ENCODE peak calls at places on chromosomes 7 and 10, in seven cellular contexts. T is Right ventricle myocardium superior, Q is cardiac fibroblast, L is T-cell, B is caudate nucleus, N is LoVo, D is activated B cell treated with CpG ODN at 0.5 μM for 24 hours. Z is an unnamed sample.

GRCh38 chr7:141378405-141378804 is 172.8 kb upstream of the AGK start:
- DNase-seq in L (no peak), N (no peak), B (no peak), Q (no peak), D (no peak), T (no peak), Z (no peak)

GRCh38 chr10:23110722-23111660 is 15.6 kb downstream of the MSRB2 start:
- DNase-seq in Q (no peak), L (no peak), D (no peak), N (no peak), B (no peak), T (no peak), Z (no peak)

GRCh38 chr10:53314856-53315255 is 542.3 kb upstream of the MBL2 start:
- DNase-seq in D (no peak), N (peak), L (no peak), T (no peak), Q (peak), B (no peak), Z (peak)

GRCh38 chr10:34031410-34031809 is 696.9 kb upstream of the NRP1 start:
- DNase-seq in B (no peak), D (no peak), N (no peak), L (no peak), T (peak), Q (peak), Z (no peak)

GRCh38 chr10:23294638-23295247 is 49.9 kb downstream of the C10orf67 start:
- DNase-seq in D (no peak), Q (peak), N (no peak), T (no peak), B (no peak), L (no peak), Z (peak)

GRCh38 chr7:125670926-125671572 is 741.4 kb upstream of the POT1 start:
- DNase-seq in L (no peak), D (no peak), Q (peak), B (no peak), N (peak), T (no peak), Z (peak)

GRCh38 chr7:155945670-155946325 is 133.5 kb upstream of the SHH start:
- DNase-seq in Q (no peak), L (no peak), T (no peak), D (no peak), N (no peak), B (no peak), Z (no peak)

GRCh38 chr7:157470017-157470322 is 133.2 kb downstream of the DNAJB6 start:
- DNase-seq in N (no peak), B (no peak), L (no peak), Q (no peak), D (no peak), T (no peak), Z (no peak)

GRCh38 chr7:142556745-142557144 is 192.5 kb upstream of the PRSS1 start:
- DNase-seq in L (no peak), D (no peak), N (peak), B (no peak), Q (peak), T (peak), Z (peak)

GRCh38 chr7:43314379-43315158 is 202.1 kb downstream of the HECW1 start:
- DNase-seq in L (no peak), B (no peak), D (no peak), N (no peak), T (no peak), Q (no peak), Z (no peak)

GRCh38 chr10:96290368-96291133 is 13.7 kb upstream of the DNTT start:
- DNase-seq in D (no peak), B (no peak), N (no peak), Q (no peak), L (no peak), T (no peak), Z (no peak)

GRCh38 chr7:151552352-151553028 is 32.8 kb upstream of the RHEB start:
- DNase-seq in L (no peak), T (peak), Q (no peak), N (peak), D (no peak), B (no peak), Z (peak)

GRCh38 chr7:111041577-111041976 is 49.4 kb upstream of the LRRN3 start:
- DNase-seq in B (no peak), D (no peak), Q (no peak), N (no peak), L (no peak), T (no peak), Z (no peak)

GRCh38 chr7:143518941-143519340 is 41.3 kb downstream of the TAS2R41 start:
- DNase-seq in D (no peak), T (no peak), Q (no peak), B (no peak), L (no peak), N (no peak), Z (no peak)

GRCh38 chr10:93437946-93438795 is 44.0 kb downstream of the MYOF start:
- DNase-seq in T (no peak), Q (peak), N (no peak), L (no peak), B (no peak), D (no peak), Z (no peak)

GRCh38 chr7:153061913-153062528 is 302.5 kb downstream of the ACTR3B start:
- DNase-seq in L (no peak), B (no peak), D (no peak), Q (no peak), T (no peak), N (no peak), Z (no peak)

GRCh38 chr10:77943086-77943901 is 16.7 kb upstream of the DLG5 start:
- DNase-seq in L (no peak), N (no peak), T (no peak), B (no peak), Q (peak), D (no peak), Z (peak)

GRCh38 chr7:66657798-66658197 is 29.1 kb downstream of the KCTD7 start:
- DNase-seq in B (no peak), D (no peak), L (no peak), N (no peak), T (no peak), Q (no peak), Z (no peak)

GRCh38 chr7:74037609-74038008 is 9.6 kb downstream of the ELN start:
- DNase-seq in Q (no peak), T (peak), N (no peak), L (no peak), B (no peak), D (no peak), Z (no peak)

GRCh38 chr7:81956520-81956919 is 186.7 kb upstream of the HGF start:
- DNase-seq in B (no peak), D (no peak), Q (peak), N (no peak), T (no peak), L (no peak), Z (peak)

GRCh38 chr7:156494960-156495359 is 145.6 kb upstream of the RNF32 start:
- DNase-seq in N (no peak), B (no peak), D (no peak), T (no peak), L (no peak), Q (no peak), Z (no peak)

GRCh38 chr7:106583133-106583532 is 77.8 kb downstream of the CCDC71L start:
- DNase-seq in L (no peak), D (no peak), B (no peak), N (no peak), T (no peak), Q (peak), Z (no peak)

GRCh38 chr7:117067322-117067721 is 114.0 kb downstream of the ST7 start:
- DNase-seq in Q (no peak), T (no peak), L (no peak), D (no peak), N (no peak), B (no peak), Z (no peak)

GRCh38 chr7:105876964-105877601 is 684 bp upstream of the ATXN7L1 start:
- DNase-seq in Q (peak), L (no peak), B (no peak), N (peak), D (no peak), T (peak), Z (peak)

GRCh38 chr7:128672927-128673517 is 930 bp downstream of the GARIN1A start:
- DNase-seq in B (no peak), Q (peak), T (no peak), N (peak), L (no peak), D (no peak), Z (no peak)

GRCh38 chr10:71647526-71648354 is 71.8 kb downstream of the C10orf105 start:
- DNase-seq in L (no peak), T (no peak), N (no peak), Q (peak), B (no peak), D (no peak), Z (peak)

GRCh38 chr10:11469575-11470391 is 141.7 kb downstream of the USP6NL start:
- DNase-seq in L (no peak), T (no peak), N (no peak), D (no peak), B (no peak), Q (no peak), Z (no peak)

GRCh38 chr7:155491812-155492211 is 33.9 kb downstream of the EN2 start:
- DNase-seq in N (no peak), T (no peak), Q (no peak), L (no peak), D (no peak), B (no peak), Z (no peak)

Z was measured in RWPE1.